ENCODE peak calls at places on chromosome 4, in five cellular contexts. One of them, this sample, is unnamed.

GRCh38 chr4:86048426-86048825 is 311.4 kb downstream of the MAPK10 start:
- DNase-seq in germinal center: no peak
- DNase-seq in nucleus accumbens: no peak
- DNase-seq in T-helper 2 cell: no peak
- DNase-seq in skeletal muscle cell: no peak
- DNase-seq in this sample: no peak

GRCh38 chr4:142341286-142341685 is 504.8 kb downstream of the INPP4B start:
- DNase-seq in germinal center: no peak
- DNase-seq in nucleus accumbens: no peak
- DNase-seq in T-helper 2 cell: no peak
- DNase-seq in skeletal muscle cell: no peak
- DNase-seq in this sample: no peak

GRCh38 chr4:124483043-124483906 is 229.3 kb downstream of the ANKRD50 start:
- DNase-seq in germinal center: no peak
- DNase-seq in nucleus accumbens: no peak
- DNase-seq in T-helper 2 cell: no peak
- DNase-seq in skeletal muscle cell: no peak
- DNase-seq in this sample: no peak

GRCh38 chr4:25098964-25099843 is 61.0 kb downstream of the SEPSECS start:
- DNase-seq in germinal center: no peak
- DNase-seq in nucleus accumbens: no peak
- DNase-seq in T-helper 2 cell: no peak
- DNase-seq in skeletal muscle cell: peak
- DNase-seq in this sample: no peak

GRCh38 chr4:95091272-95091671 is 333.5 kb downstream of the BMPR1B start:
- DNase-seq in germinal center: no peak
- DNase-seq in nucleus accumbens: no peak
- DNase-seq in T-helper 2 cell: no peak
- DNase-seq in skeletal muscle cell: no peak
- DNase-seq in this sample: no peak

GRCh38 chr4:144894525-144894924 is 203.5 kb downstream of the ANAPC10 start:
- DNase-seq in germinal center: no peak
- DNase-seq in nucleus accumbens: no peak
- DNase-seq in T-helper 2 cell: no peak
- DNase-seq in skeletal muscle cell: peak
- DNase-seq in this sample: no peak

GRCh38 chr4:99540287-99540939 is 23.4 kb downstream of the TRMT10A start:
- DNase-seq in germinal center: no peak
- DNase-seq in nucleus accumbens: no peak
- DNase-seq in T-helper 2 cell: no peak
- DNase-seq in skeletal muscle cell: no peak
- DNase-seq in this sample: no peak

GRCh38 chr4:48016141-48017107 is at the start of the genes CNGA1 and NIPAL1:
- DNase-seq in germinal center: peak
- DNase-seq in nucleus accumbens: peak
- DNase-seq in T-helper 2 cell: peak
- DNase-seq in skeletal muscle cell: no peak
- DNase-seq in this sample: peak

GRCh38 chr4:6910340-6910959 is 824 bp downstream of the TBC1D14 start:
- DNase-seq in germinal center: no peak
- DNase-seq in nucleus accumbens: no peak
- DNase-seq in T-helper 2 cell: no peak
- DNase-seq in skeletal muscle cell: no peak
- DNase-seq in this sample: no peak

GRCh38 chr4:81635128-81635527 is 163.4 kb upstream of the RASGEF1B start:
- DNase-seq in germinal center: no peak
- DNase-seq in nucleus accumbens: no peak
- DNase-seq in T-helper 2 cell: no peak
- DNase-seq in skeletal muscle cell: no peak
- DNase-seq in this sample: no peak

GRCh38 chr4:146029939-146030710 is 91.5 kb upstream of the ZNF827 start:
- DNase-seq in germinal center: peak
- DNase-seq in nucleus accumbens: no peak
- DNase-seq in T-helper 2 cell: no peak
- DNase-seq in skeletal muscle cell: no peak
- DNase-seq in this sample: no peak

GRCh38 chr4:30295652-30296051 is 424.5 kb upstream of the PCDH7 start:
- DNase-seq in germinal center: no peak
- DNase-seq in nucleus accumbens: no peak
- DNase-seq in T-helper 2 cell: no peak
- DNase-seq in skeletal muscle cell: no peak
- DNase-seq in this sample: no peak

GRCh38 chr4:101967697-101968346 is 177.3 kb downstream of the BANK1 start:
- DNase-seq in germinal center: no peak
- DNase-seq in nucleus accumbens: no peak
- DNase-seq in T-helper 2 cell: no peak
- DNase-seq in skeletal muscle cell: no peak
- DNase-seq in this sample: no peak

GRCh38 chr4:16717266-16717970 is 181.0 kb downstream of the LDB2 start:
- DNase-seq in germinal center: no peak
- DNase-seq in nucleus accumbens: no peak
- DNase-seq in T-helper 2 cell: no peak
- DNase-seq in skeletal muscle cell: no peak
- DNase-seq in this sample: no peak

GRCh38 chr4:151679247-151679646 is 81.6 kb downstream of the GATB start:
- DNase-seq in germinal center: no peak
- DNase-seq in nucleus accumbens: no peak
- DNase-seq in T-helper 2 cell: no peak
- DNase-seq in skeletal muscle cell: no peak
- DNase-seq in this sample: no peak

GRCh38 chr4:113826431-113826830 is 64.9 kb upstream of the CAMK2D start:
- DNase-seq in germinal center: no peak
- DNase-seq in nucleus accumbens: no peak
- DNase-seq in T-helper 2 cell: no peak
- DNase-seq in skeletal muscle cell: no peak
- DNase-seq in this sample: no peak

This sample was measured in upper lobe of right lung.